ENCODE peak calls at places on chromosome 15, in nine cellular contexts. M is dorsolateral prefrontal cortex; K is AG08395; U is stimulated activated CD8-positive, alpha-beta memory T cell treated with anti-CD3 and anti-CD28 coated beads, Interleukin-15, amount 100 ng/mL, for 24 hours; W is EL; Y is activated naive CD4-positive, alpha-beta T cell; B is GM12892; J is stimulated activated naive CD8-positive, alpha-beta T cell treated with anti-CD3 and anti-CD28 coated beads, Interleukin-15, Interleukin-2, amounts not matched to agents 100 U/mL and 50 U/mL, for 24 hours; L is AG08396. F is an unnamed sample.

GRCh38 chr15:52153900-52154895 is 37.0 kb downstream of the GNB5 start:
- DNase-seq in K (no peak), J (no peak), U (no peak), M (no peak), B (no peak), W (no peak), Y (no peak), L (no peak), F (no peak)

GRCh38 chr15:36894062-36894461 is 206.3 kb downstream of the MEIS2 start:
- DNase-seq in J (no peak), B (no peak), K (no peak), U (no peak), Y (no peak), W (no peak), L (no peak), M (no peak), F (no peak)

GRCh38 chr15:40809051-40809450 is 1.8 kb upstream of the DNAJC17 start:
- DNase-seq in L (no peak), J (no peak), B (no peak), M (no peak), Y (no peak), K (no peak), U (no peak), W (no peak), F (no peak)

GRCh38 chr15:41886741-41887140 is 7.1 kb downstream of the SPTBN5 start:
- DNase-seq in J (no peak), M (no peak), W (no peak), L (no peak), B (no peak), U (no peak), K (no peak), Y (no peak), F (no peak)

GRCh38 chr15:69766156-69766555 is 313.5 kb downstream of the RPLP1 start:
- DNase-seq in J (no peak), Y (no peak), W (no peak), K (no peak), L (no peak), M (no peak), U (no peak), B (no peak), F (no peak)

GRCh38 chr15:85116925-85117646 is 135.4 kb downstream of the PDE8A start:
- DNase-seq in K (no peak), U (no peak), L (no peak), W (no peak), J (peak; percentile 10), M (no peak), B (no peak), Y (no peak), F (no peak)

GRCh38 chr15:40106203-40107161 is 2.2 kb downstream of the BMF start:
- DNase-seq in J (peak; percentile 25), L (no peak), W (peak; percentile 40), K (peak; percentile 50), Y (no peak), B (no peak), U (no peak), M (no peak), F (no peak)

GRCh38 chr15:25543156-25543555 is 104.3 kb upstream of the UBE3A start:
- DNase-seq in U (no peak), K (peak; percentile 86), L (peak; percentile 33), M (peak; percentile 68), B (no peak), J (no peak), Y (no peak), W (peak; percentile 2), F (peak; percentile 13)

GRCh38 chr15:69983696-69984265 is 113.9 kb downstream of the TLE3 start:
- DNase-seq in W (peak; percentile 51), J (no peak), M (no peak), Y (no peak), L (no peak), U (no peak), K (no peak), B (no peak), F (no peak)

GRCh38 chr15:78347586-78348543 is 7.7 kb downstream of the CRABP1 start:
- DNase-seq in Y (no peak), K (no peak), U (no peak), L (no peak), J (no peak), M (no peak), B (no peak), W (no peak), F (no peak)

GRCh38 chr15:73802336-73803105 is 49.4 kb upstream of the INSYN1 start:
- DNase-seq in K (no peak), L (no peak), Y (no peak), U (no peak), J (no peak), W (no peak), M (peak; percentile 30), B (no peak), F (peak; percentile 54)

GRCh38 chr15:50148362-50148963 is 29.4 kb upstream of the ATP8B4 start:
- DNase-seq in M (no peak), B (no peak), J (no peak), Y (no peak), U (no peak), W (peak; percentile 68), K (peak; percentile 33), L (peak; percentile 31), F (no peak)

GRCh38 chr15:90881978-90882721 is 2.2 kb upstream of the FES start:
- DNase-seq in U (no peak), K (no peak), J (no peak), B (no peak), L (no peak), W (no peak), M (no peak), Y (no peak), F (no peak)

GRCh38 chr15:74988007-74988800 is 7.2 kb upstream of the SCAMP5 start:
- DNase-seq in U (no peak), Y (no peak), K (no peak), J (peak; percentile 58), L (no peak), B (no peak), M (no peak), W (peak; percentile 26), F (no peak)

GRCh38 chr15:100118546-100118945 is 223.2 kb downstream of the ADAMTS17 start:
- DNase-seq in M (no peak), J (no peak), W (no peak), Y (no peak), L (no peak), U (no peak), B (no peak), K (no peak), F (no peak)

F was measured in anterior cingulate cortex.